ENCODE peak calls at places on chromosomes 16 and 17, in eight cellular contexts. One of them, this sample, is unnamed.

GRCh38 chr16:85146922-85147651 is 34.8 kb upstream of the CIBAR2 start:
- DNase-seq in ovary: no peak
- DNase-seq in IMR-90: no peak
- DNase-seq in SK-N-SH: no peak
- DNase-seq in cardiac muscle cell: no peak
- DNase-seq in lung: no peak
- DNase-seq in tibial artery: no peak
- DNase-seq in thyroid gland: no peak
- DNase-seq in this sample: peak; percentile 43

GRCh38 chr16:28304214-28304613 is 11.9 kb downstream of the SBK1 start:
- DNase-seq in ovary: peak; percentile 25
- DNase-seq in IMR-90: peak; percentile 40
- DNase-seq in SK-N-SH: no peak
- DNase-seq in cardiac muscle cell: peak; percentile 87
- DNase-seq in lung: no peak
- DNase-seq in tibial artery: no peak
- DNase-seq in thyroid gland: peak; percentile 22
- DNase-seq in this sample: peak; percentile 70

GRCh38 chr17:9895923-9896322 is 9.1 kb downstream of the RCVRN start:
- DNase-seq in ovary: no peak
- DNase-seq in IMR-90: no peak
- DNase-seq in SK-N-SH: no peak
- DNase-seq in cardiac muscle cell: no peak
- DNase-seq in lung: no peak
- DNase-seq in tibial artery: no peak
- DNase-seq in thyroid gland: no peak
- DNase-seq in this sample: no peak

GRCh38 chr16:49461517-49461951 is 87.9 kb downstream of the C16orf78 start:
- DNase-seq in ovary: peak; percentile 12
- DNase-seq in IMR-90: no peak
- DNase-seq in SK-N-SH: no peak
- DNase-seq in cardiac muscle cell: no peak
- DNase-seq in lung: no peak
- DNase-seq in tibial artery: no peak
- DNase-seq in thyroid gland: no peak
- DNase-seq in this sample: no peak

GRCh38 chr16:85072947-85073346 is 39.3 kb downstream of the CIBAR2 start:
- DNase-seq in ovary: no peak
- DNase-seq in IMR-90: peak; percentile 90
- DNase-seq in SK-N-SH: no peak
- DNase-seq in cardiac muscle cell: no peak
- DNase-seq in lung: peak; percentile 34
- DNase-seq in tibial artery: no peak
- DNase-seq in thyroid gland: no peak
- DNase-seq in this sample: no peak

GRCh38 chr16:56677474-56677873 is 4.8 kb upstream of the MT1X start:
- DNase-seq in ovary: no peak
- DNase-seq in IMR-90: no peak
- DNase-seq in SK-N-SH: no peak
- DNase-seq in cardiac muscle cell: no peak
- DNase-seq in lung: no peak
- DNase-seq in tibial artery: no peak
- DNase-seq in thyroid gland: no peak
- DNase-seq in this sample: no peak

GRCh38 chr17:44569459-44569858 is 12.2 kb downstream of the FZD2 start:
- DNase-seq in ovary: no peak
- DNase-seq in IMR-90: no peak
- DNase-seq in SK-N-SH: peak; percentile 44
- DNase-seq in cardiac muscle cell: no peak
- DNase-seq in lung: no peak
- DNase-seq in tibial artery: no peak
- DNase-seq in thyroid gland: no peak
- DNase-seq in this sample: no peak

GRCh38 chr17:64278614-64279013 is 15.6 kb upstream of the TEX2 start:
- DNase-seq in ovary: peak; percentile 36
- DNase-seq in IMR-90: peak; percentile 71
- DNase-seq in SK-N-SH: no peak
- DNase-seq in cardiac muscle cell: no peak
- DNase-seq in lung: no peak
- DNase-seq in tibial artery: no peak
- DNase-seq in thyroid gland: no peak
- DNase-seq in this sample: no peak

GRCh38 chr16:85580684-85581083 is 32.4 kb upstream of the GSE1 start:
- DNase-seq in ovary: no peak
- DNase-seq in IMR-90: no peak
- DNase-seq in SK-N-SH: no peak
- DNase-seq in cardiac muscle cell: no peak
- DNase-seq in lung: no peak
- DNase-seq in tibial artery: no peak
- DNase-seq in thyroid gland: no peak
- DNase-seq in this sample: no peak

GRCh38 chr16:23081675-23082119 is 67.6 kb downstream of the USP31 start:
- DNase-seq in ovary: no peak
- DNase-seq in IMR-90: peak; percentile 35
- DNase-seq in SK-N-SH: peak; percentile 42
- DNase-seq in cardiac muscle cell: no peak
- DNase-seq in lung: no peak
- DNase-seq in tibial artery: no peak
- DNase-seq in thyroid gland: no peak
- DNase-seq in this sample: peak; percentile 46

GRCh38 chr17:33112763-33113162 is 121.1 kb downstream of the SPACA3 start:
- DNase-seq in ovary: no peak
- DNase-seq in IMR-90: peak; percentile 18
- DNase-seq in SK-N-SH: no peak
- DNase-seq in cardiac muscle cell: no peak
- DNase-seq in lung: no peak
- DNase-seq in tibial artery: no peak
- DNase-seq in thyroid gland: no peak
- DNase-seq in this sample: no peak

GRCh38 chr17:73013816-73014663 is 78.4 kb downstream of the SLC39A11 start:
- DNase-seq in ovary: no peak
- DNase-seq in IMR-90: peak; percentile 24
- DNase-seq in SK-N-SH: no peak
- DNase-seq in cardiac muscle cell: no peak
- DNase-seq in lung: no peak
- DNase-seq in tibial artery: no peak
- DNase-seq in thyroid gland: no peak
- DNase-seq in this sample: no peak

GRCh38 chr17:45410144-45411091 is 22.3 kb downstream of the ARHGAP27 start:
- DNase-seq in ovary: no peak
- DNase-seq in IMR-90: no peak
- DNase-seq in SK-N-SH: peak; percentile 59
- DNase-seq in cardiac muscle cell: no peak
- DNase-seq in lung: no peak
- DNase-seq in tibial artery: peak; percentile 53
- DNase-seq in thyroid gland: peak; percentile 51
- DNase-seq in this sample: no peak

GRCh38 chr17:41794603-41794975 is 8.1 kb upstream of the JUP start:
- DNase-seq in ovary: no peak
- DNase-seq in IMR-90: no peak
- DNase-seq in SK-N-SH: no peak
- DNase-seq in cardiac muscle cell: no peak
- DNase-seq in lung: no peak
- DNase-seq in tibial artery: no peak
- DNase-seq in thyroid gland: no peak
- DNase-seq in this sample: no peak

GRCh38 chr16:48899500-48899899 is 289.5 kb upstream of the N4BP1 start:
- DNase-seq in ovary: no peak
- DNase-seq in IMR-90: no peak
- DNase-seq in SK-N-SH: no peak
- DNase-seq in cardiac muscle cell: no peak
- DNase-seq in lung: no peak
- DNase-seq in tibial artery: no peak
- DNase-seq in thyroid gland: no peak
- DNase-seq in this sample: no peak

GRCh38 chr17:79948918-79949645 is 86.6 kb downstream of the TBC1D16 start:
- DNase-seq in ovary: peak; percentile 20
- DNase-seq in IMR-90: no peak
- DNase-seq in SK-N-SH: peak; percentile 40
- DNase-seq in cardiac muscle cell: no peak
- DNase-seq in lung: no peak
- DNase-seq in tibial artery: no peak
- DNase-seq in thyroid gland: no peak
- DNase-seq in this sample: peak; percentile 58

GRCh38 chr16:66290431-66290830 is 76.1 kb upstream of the CDH5 start:
- DNase-seq in ovary: no peak
- DNase-seq in IMR-90: no peak
- DNase-seq in SK-N-SH: no peak
- DNase-seq in cardiac muscle cell: no peak
- DNase-seq in lung: no peak
- DNase-seq in tibial artery: no peak
- DNase-seq in thyroid gland: no peak
- DNase-seq in this sample: no peak

GRCh38 chr17:81841866-81842265 is 7.0 kb upstream of the PPP1R27 start:
- DNase-seq in ovary: no peak
- DNase-seq in IMR-90: no peak
- DNase-seq in SK-N-SH: no peak
- DNase-seq in cardiac muscle cell: no peak
- DNase-seq in lung: no peak
- DNase-seq in tibial artery: no peak
- DNase-seq in thyroid gland: no peak
- DNase-seq in this sample: no peak

GRCh38 chr17:76962858-76963257 is 94.7 kb downstream of the MGAT5B start:
- DNase-seq in ovary: no peak
- DNase-seq in IMR-90: no peak
- DNase-seq in SK-N-SH: no peak
- DNase-seq in cardiac muscle cell: no peak
- DNase-seq in lung: no peak
- DNase-seq in tibial artery: no peak
- DNase-seq in thyroid gland: no peak
- DNase-seq in this sample: no peak

GRCh38 chr16:69848635-69849545 is 86.8 kb downstream of the WWP2 start:
- DNase-seq in ovary: peak; percentile 82
- DNase-seq in IMR-90: peak; percentile 96
- DNase-seq in SK-N-SH: no peak
- DNase-seq in cardiac muscle cell: peak; percentile 74
- DNase-seq in lung: peak; percentile 74
- DNase-seq in tibial artery: peak; percentile 93
- DNase-seq in thyroid gland: peak; percentile 93
- DNase-seq in this sample: peak; percentile 79

GRCh38 chr16:70478912-70479341 is 24.5 kb downstream of the FCSK start:
- DNase-seq in ovary: no peak
- DNase-seq in IMR-90: no peak
- DNase-seq in SK-N-SH: no peak
- DNase-seq in cardiac muscle cell: no peak
- DNase-seq in lung: no peak
- DNase-seq in tibial artery: peak; percentile 31
- DNase-seq in thyroid gland: no peak
- DNase-seq in this sample: no peak

GRCh38 chr17:164536-165235 is 16.8 kb downstream of the DOC2B start:
- DNase-seq in ovary: peak; percentile 79
- DNase-seq in IMR-90: peak; percentile 43
- DNase-seq in SK-N-SH: peak; percentile 88
- DNase-seq in cardiac muscle cell: peak; percentile 81
- DNase-seq in lung: no peak
- DNase-seq in tibial artery: peak; percentile 38
- DNase-seq in thyroid gland: peak; percentile 30
- DNase-seq in this sample: peak; percentile 78

GRCh38 chr17:55426851-55427586 is 5.4 kb upstream of the MMD start:
- DNase-seq in ovary: no peak
- DNase-seq in IMR-90: peak; percentile 58
- DNase-seq in SK-N-SH: no peak
- DNase-seq in cardiac muscle cell: no peak
- DNase-seq in lung: no peak
- DNase-seq in tibial artery: no peak
- DNase-seq in thyroid gland: no peak
- DNase-seq in this sample: no peak

GRCh38 chr16:89093602-89094251 is at the start of gene ACSF3:
- DNase-seq in ovary: peak; percentile 50
- DNase-seq in IMR-90: peak; percentile 41
- DNase-seq in SK-N-SH: peak; percentile 95
- DNase-seq in cardiac muscle cell: peak; percentile 75
- DNase-seq in lung: peak; percentile 56
- DNase-seq in tibial artery: peak; percentile 52
- DNase-seq in thyroid gland: peak; percentile 57
- DNase-seq in this sample: peak; percentile 62
- TF ChIP-seq CTCF in ovary: no peak
- TF ChIP-seq CTCF in IMR-90: no peak
- TF ChIP-seq CTCF in SK-N-SH: no peak
- TF ChIP-seq CTCF in cardiac muscle cell: no peak
- TF ChIP-seq CTCF in lung: no peak
- TF ChIP-seq CTCF in tibial artery: no peak
- TF ChIP-seq CTCF in thyroid gland: peak; percentile 6
- TF ChIP-seq CTCF in this sample: no peak

GRCh38 chr16:29808219-29808900 is 2.0 kb downstream of the MAZ start:
- DNase-seq in ovary: peak; percentile 47
- DNase-seq in IMR-90: no peak
- DNase-seq in SK-N-SH: no peak
- DNase-seq in cardiac muscle cell: no peak
- DNase-seq in lung: no peak
- DNase-seq in tibial artery: no peak
- DNase-seq in thyroid gland: peak; percentile 22
- DNase-seq in this sample: no peak

GRCh38 chr16:29809031-29809747 is 2.8 kb upstream of the PRRT2 start:
- DNase-seq in ovary: peak; percentile 41
- DNase-seq in IMR-90: no peak
- DNase-seq in SK-N-SH: no peak
- DNase-seq in cardiac muscle cell: no peak
- DNase-seq in lung: no peak
- DNase-seq in tibial artery: no peak
- DNase-seq in thyroid gland: no peak
- DNase-seq in this sample: no peak

GRCh38 chr16:29806641-29807425 is 504 bp downstream of the MAZ start:
- DNase-seq in ovary: peak; percentile 69
- DNase-seq in IMR-90: no peak
- DNase-seq in SK-N-SH: peak; percentile 70
- DNase-seq in cardiac muscle cell: peak; percentile 62
- DNase-seq in lung: no peak
- DNase-seq in tibial artery: no peak
- DNase-seq in thyroid gland: peak; percentile 72
- DNase-seq in this sample: peak; percentile 54

GRCh38 chr16:29806096-29806579 is at the start of gene MAZ:
- DNase-seq in ovary: no peak
- DNase-seq in IMR-90: peak; percentile 91
- DNase-seq in SK-N-SH: peak; percentile 90
- DNase-seq in cardiac muscle cell: no peak
- DNase-seq in lung: no peak
- DNase-seq in tibial artery: no peak
- DNase-seq in thyroid gland: peak; percentile 95
- DNase-seq in this sample: no peak

GRCh38 chr16:29807426-29808218 is 1.3 kb downstream of the MAZ start:
- DNase-seq in ovary: peak; percentile 88
- DNase-seq in IMR-90: peak; percentile 91
- DNase-seq in SK-N-SH: peak; percentile 77
- DNase-seq in cardiac muscle cell: peak; percentile 91
- DNase-seq in lung: peak; percentile 91
- DNase-seq in tibial artery: peak; percentile 92
- DNase-seq in thyroid gland: peak; percentile 93
- DNase-seq in this sample: peak; percentile 92
- H3K4me3 ChIP-seq in ovary: peak overlapping the region; percentile 72
- H3K4me3 ChIP-seq in IMR-90: peak overlapping the region; percentile 62
- H3K4me3 ChIP-seq in SK-N-SH: peak overlapping the region; percentile 70
- H3K4me3 ChIP-seq in cardiac muscle cell: peak overlapping the region; percentile 43
- H3K4me3 ChIP-seq in lung: peak overlapping the region; percentile 54
- H3K4me3 ChIP-seq in tibial artery: peak overlapping the region; percentile 88
- H3K4me3 ChIP-seq in thyroid gland: peak overlapping the region; percentile 52
- H3K4me3 ChIP-seq in this sample: peak overlapping the region; percentile 58

GRCh38 chr17:6554336-6554735 is 2.0 kb downstream of the PITPNM3 start:
- DNase-seq in ovary: no peak
- DNase-seq in IMR-90: no peak
- DNase-seq in SK-N-SH: no peak
- DNase-seq in cardiac muscle cell: no peak
- DNase-seq in lung: no peak
- DNase-seq in tibial artery: no peak
- DNase-seq in thyroid gland: no peak
- DNase-seq in this sample: no peak
- H3K27me3 ChIP-seq in ovary: no peaks in the 10 kb centered on the region
- H3K27me3 ChIP-seq in IMR-90: peaks cover 36% of the 10 kb centered on the region
- H3K27me3 ChIP-seq in SK-N-SH: no peaks in the 10 kb centered on the region
- H3K27me3 ChIP-seq in cardiac muscle cell: peaks cover 47% of the 10 kb centered on the region
- H3K27me3 ChIP-seq in lung: no peaks in the 10 kb centered on the region
- H3K27me3 ChIP-seq in tibial artery: peaks cover 23% of the 10 kb centered on the region
- H3K27me3 ChIP-seq in thyroid gland: no peaks in the 10 kb centered on the region
- H3K27me3 ChIP-seq in this sample: no peaks in the 10 kb centered on the region

GRCh38 chr17:65936013-65936412 is 255.9 kb downstream of the CEP112 start:
- DNase-seq in ovary: no peak
- DNase-seq in IMR-90: peak; percentile 65
- DNase-seq in SK-N-SH: no peak
- DNase-seq in cardiac muscle cell: no peak
- DNase-seq in lung: no peak
- DNase-seq in tibial artery: no peak
- DNase-seq in thyroid gland: no peak
- DNase-seq in this sample: no peak
- TF ChIP-seq CTCF in ovary: no peak
- TF ChIP-seq CTCF in IMR-90: no peak
- TF ChIP-seq CTCF in SK-N-SH: no peak
- TF ChIP-seq CTCF in cardiac muscle cell: no peak
- TF ChIP-seq CTCF in lung: no peak
- TF ChIP-seq CTCF in tibial artery: no peak
- TF ChIP-seq CTCF in thyroid gland: no peak
- TF ChIP-seq CTCF in this sample: no peak

This sample was measured in testis.